ENCODE peak calls at places on chromosomes 11 and 22, in seven cellular contexts. V is mucosa of descending colon, Q is sigmoid colon, T is left lung, U is Peyer's patch, I is endothelial cell of umbilical vein, M is hepatocyte. X is an unnamed sample.

GRCh38 chr22:26902401-26903029 is 245.1 kb downstream of the MIAT start:
- DNase-seq in V (no peak), Q (no peak), T (no peak), U (no peak), I (no peak), M (no peak), X (no peak)

GRCh38 chr22:35914665-35915476 is 113.8 kb downstream of the RBFOX2 start:
- DNase-seq in V (no peak), Q (peak; percentile 83), T (no peak), U (no peak), I (peak; percentile 88), M (peak; percentile 90), X (no peak)

GRCh38 chr11:77141034-77141433 is 13.0 kb downstream of the MYO7A start:
- DNase-seq in V (no peak), Q (no peak), T (no peak), U (no peak), I (peak; percentile 51), M (peak; percentile 63), X (no peak)

GRCh38 chr22:34804588-34804987 is 261.4 kb upstream of the ISX start:
- DNase-seq in V (no peak), Q (no peak), T (no peak), U (no peak), I (no peak), M (peak; percentile 15), X (no peak)

GRCh38 chr11:1218788-1219445 is 3.9 kb upstream of the MUC5B start:
- DNase-seq in V (peak; percentile 50), Q (peak; percentile 47), T (peak; percentile 75), U (no peak), I (no peak), M (no peak), X (no peak)

GRCh38 chr11:38019072-38019775 is 1421.2 kb upstream of the RAG2 start:
- DNase-seq in V (no peak), Q (no peak), T (no peak), U (no peak), I (no peak), M (no peak), X (peak; percentile 29)

GRCh38 chr11:22703040-22703439 is 36.6 kb downstream of the GAS2 start:
- DNase-seq in V (no peak), Q (no peak), T (no peak), U (no peak), I (peak; percentile 93), M (peak; percentile 90), X (peak; percentile 33)

GRCh38 chr11:11916981-11917399 is 75.2 kb downstream of the USP47 start:
- DNase-seq in V (no peak), Q (no peak), T (no peak), U (no peak), I (no peak), M (peak; percentile 11), X (no peak)

DNA sequence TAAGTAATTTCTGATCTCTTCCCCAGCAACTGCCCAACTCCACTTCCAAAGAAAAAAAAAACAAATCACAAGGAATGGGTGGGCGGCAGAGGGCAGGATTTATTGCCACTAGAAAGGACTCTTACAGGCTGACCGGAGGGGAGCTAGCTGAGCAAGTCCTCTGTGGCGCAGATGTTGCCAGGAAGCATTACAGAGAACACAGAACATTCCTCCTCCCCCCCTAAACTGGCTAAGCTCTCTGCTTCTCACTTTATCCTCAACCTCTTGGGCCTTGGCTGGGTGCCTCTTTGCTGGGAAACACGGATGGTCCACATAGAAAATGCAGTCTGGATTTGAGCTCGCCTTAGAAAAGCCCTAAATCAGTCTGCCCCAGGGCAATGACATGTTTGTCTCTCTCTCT is 12.6 kb upstream of the FJX1 start:
- DNase-seq in V (no peak), Q (no peak), T (no peak), U (no peak), I (no peak), M (peak; percentile 28), X (no peak)
- H3K4me1 ChIP-seq in V (no peaks in the 10 kb centered on the region), Q (peaks cover 4% of the 10 kb centered on the region), T (no peaks in the 10 kb centered on the region), U (no peaks in the 10 kb centered on the region), I (no peaks in the 10 kb centered on the region), M (no peaks in the 10 kb centered on the region), X (no peaks in the 10 kb centered on the region)

GRCh38 chr11:46681814-46682213 is 18.6 kb downstream of the ARHGAP1 start:
- DNase-seq in V (peak; percentile 32), Q (no peak), T (no peak), U (no peak), I (no peak), M (no peak), X (no peak)

GRCh38 chr11:46680815-46681214 is 19.6 kb downstream of the ARHGAP1 start:
- DNase-seq in V (peak; percentile 31), Q (no peak), T (peak; percentile 69), U (no peak), I (no peak), M (no peak), X (no peak)

GRCh38 chr11:46679252-46680163 is 20.9 kb downstream of the ARHGAP1 start:
- DNase-seq in V (peak; percentile 29), Q (no peak), T (peak; percentile 75), U (no peak), I (no peak), M (no peak), X (no peak)

GRCh38 chr11:46678741-46679130 is 21.7 kb downstream of the ARHGAP1 start:
- DNase-seq in V (no peak), Q (no peak), T (no peak), U (no peak), I (no peak), M (no peak), X (no peak)

GRCh38 chr11:46680164-46680760 is 20.2 kb downstream of the ARHGAP1 start:
- DNase-seq in V (no peak), Q (no peak), T (peak; percentile 67), U (no peak), I (no peak), M (no peak), X (no peak)
- H3K4me1 ChIP-seq in V (peaks cover 10% of the 10 kb centered on the region), Q (peaks cover 26% of the 10 kb centered on the region), T (peaks cover 28% of the 10 kb centered on the region), U (peaks cover 9% of the 10 kb centered on the region), I (no peaks in the 10 kb centered on the region), M (peaks cover 9% of the 10 kb centered on the region), X (peaks cover 8% of the 10 kb centered on the region)

GRCh38 chr22:28921585-28921879 is 38.2 kb downstream of the ZNRF3 start:
- DNase-seq in V (no peak), Q (no peak), T (no peak), U (no peak), I (no peak), M (no peak), X (no peak)

GRCh38 chr22:28922540-28923244 is 39.3 kb downstream of the ZNRF3 start:
- DNase-seq in V (no peak), Q (no peak), T (no peak), U (no peak), I (no peak), M (no peak), X (no peak)

GRCh38 chr22:28920757-28921584 is 37.6 kb downstream of the ZNRF3 start:
- DNase-seq in V (no peak), Q (no peak), T (no peak), U (no peak), I (no peak), M (no peak), X (no peak)

GRCh38 chr22:28925916-28926315 is 42.5 kb downstream of the ZNRF3 start:
- DNase-seq in V (no peak), Q (no peak), T (no peak), U (no peak), I (no peak), M (no peak), X (no peak)

GRCh38 chr22:28923826-28924732 is 40.7 kb downstream of the ZNRF3 start:
- DNase-seq in V (peak; percentile 63), Q (no peak), T (peak; percentile 82), U (no peak), I (no peak), M (peak; percentile 48), X (peak; percentile 26)
- H3K4me1 ChIP-seq in V (peaks cover 7% of the 10 kb centered on the region), Q (peaks cover 16% of the 10 kb centered on the region), T (peaks cover 9% of the 10 kb centered on the region), U (peaks cover 8% of the 10 kb centered on the region), I (no peaks in the 10 kb centered on the region), M (peaks cover 32% of the 10 kb centered on the region), X (peaks cover 3% of the 10 kb centered on the region)

GRCh38 chr11:114162719-114163123 is 103.2 kb downstream of the ZBTB16 start:
- DNase-seq in V (peak; percentile 83), Q (peak; percentile 99), T (no peak), U (peak; percentile 44), I (peak; percentile 99), M (peak; percentile 94), X (peak; percentile 46)
- H3K4me1 ChIP-seq in V (peaks cover 80% of the 10 kb centered on the region), Q (peaks cover 93% of the 10 kb centered on the region), T (peaks cover 99% of the 10 kb centered on the region), U (peaks cover 84% of the 10 kb centered on the region), I (peaks cover 79% of the 10 kb centered on the region), M (peaks cover 78% of the 10 kb centered on the region), X (peaks cover 34% of the 10 kb centered on the region)

DNA sequence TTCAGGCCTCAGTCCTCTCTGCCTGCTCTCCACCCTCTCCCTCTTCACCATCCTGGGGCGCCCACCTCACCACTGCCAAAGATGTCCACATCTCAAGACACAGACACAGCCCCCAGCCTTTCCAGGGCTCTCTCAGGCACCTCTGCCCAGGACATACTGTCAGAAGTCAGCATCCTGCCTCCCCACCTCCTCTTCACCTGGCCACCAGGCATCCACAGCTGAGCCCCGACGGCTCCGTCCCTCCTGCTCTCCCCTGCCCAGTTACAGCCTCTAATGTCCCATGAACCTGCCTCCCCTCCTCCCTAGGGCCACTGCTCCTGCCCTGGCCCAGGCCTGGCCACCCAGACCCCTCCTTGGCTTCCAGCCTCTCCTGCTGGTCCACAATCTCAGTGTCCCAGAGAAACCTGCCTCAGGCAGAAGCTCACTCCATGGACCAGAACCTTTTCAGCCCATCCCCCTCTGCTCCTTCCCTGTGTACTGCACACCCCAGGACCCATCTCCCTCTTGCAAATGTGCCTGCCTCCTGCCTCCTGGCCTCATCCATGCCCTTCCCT is 3.2 kb downstream of the LTBP3 start:
- DNase-seq in V (no peak), Q (no peak), T (no peak), U (no peak), I (no peak), M (no peak), X (no peak)
- H3K4me1 ChIP-seq in V (peaks cover 34% of the 10 kb centered on the region), Q (peaks cover 49% of the 10 kb centered on the region), T (peaks cover 86% of the 10 kb centered on the region), U (peaks cover 73% of the 10 kb centered on the region), I (peaks cover 40% of the 10 kb centered on the region), M (peaks cover 46% of the 10 kb centered on the region), X (peaks cover 34% of the 10 kb centered on the region)

DNA sequence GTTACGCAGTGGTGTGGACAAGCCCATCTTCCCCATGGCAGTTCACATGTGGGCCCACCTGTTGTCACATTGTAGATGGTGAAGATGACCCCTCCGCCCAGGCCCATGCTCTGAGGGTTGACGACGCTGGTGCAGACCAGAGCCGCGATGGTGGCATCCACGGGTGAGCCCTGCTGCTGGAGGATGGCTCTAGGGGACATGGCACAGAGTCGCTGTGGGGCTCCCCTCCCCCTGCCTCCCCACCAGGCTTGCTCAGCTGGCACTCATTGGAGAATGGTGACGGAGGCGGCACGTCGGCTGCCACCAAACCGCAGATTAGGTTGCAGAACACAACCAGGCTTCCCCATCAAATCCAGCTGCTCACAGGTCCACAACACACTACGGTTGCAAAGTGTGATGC is 11.1 kb downstream of the GGT5 start:
- DNase-seq in V (no peak), Q (no peak), T (peak; percentile 53), U (no peak), I (no peak), M (no peak), X (no peak)
- H3K4me1 ChIP-seq in V (no peaks in the 10 kb centered on the region), Q (no peaks in the 10 kb centered on the region), T (peaks cover 5% of the 10 kb centered on the region), U (no peaks in the 10 kb centered on the region), I (no peaks in the 10 kb centered on the region), M (peaks cover 5% of the 10 kb centered on the region), X (peaks cover 11% of the 10 kb centered on the region)

GRCh38 chr11:67369801-67370284 is 3.6 kb downstream of the CLCF1 start:
- DNase-seq in V (no peak), Q (peak; percentile 80), T (no peak), U (no peak), I (no peak), M (peak; percentile 71), X (peak; percentile 69)
- H3K4me1 ChIP-seq in V (peaks cover 36% of the 10 kb centered on the region), Q (peaks cover 81% of the 10 kb centered on the region), T (peaks cover 86% of the 10 kb centered on the region), U (peaks cover 78% of the 10 kb centered on the region), I (peaks cover 38% of the 10 kb centered on the region), M (peaks cover 81% of the 10 kb centered on the region), X (peaks cover 36% of the 10 kb centered on the region)

GRCh38 chr11:72237112-72237931 is 6.7 kb downstream of the PHOX2A start:
- DNase-seq in V (no peak), Q (peak; percentile 63), T (no peak), U (no peak), I (no peak), M (peak; percentile 23), X (no peak)
- H3K4me1 ChIP-seq in V (peaks cover 37% of the 10 kb centered on the region), Q (peaks cover 59% of the 10 kb centered on the region), T (peaks cover 31% of the 10 kb centered on the region), U (peaks cover 51% of the 10 kb centered on the region), I (peaks cover 12% of the 10 kb centered on the region), M (peaks cover 14% of the 10 kb centered on the region), X (peaks cover 25% of the 10 kb centered on the region)